ENCODE peak calls at places on chromosomes 4 and X, in four cellular contexts. J is IMR-90, B is HepG2, K is GM12878. R is an unnamed sample.
A peak's percentile ranks its signal among the peaks of the same experiment; 100 is the strongest.

GRCh38 chr4:148397006-148397673 is 45.1 kb downstream of the NR3C2 start:
- DNase-seq in J (no peak), B (no peak), K (no peak), R (no peak)

GRCh38 chr4:1416051-1416947 is 10.1 kb upstream of the NKX1-1 start:
- DNase-seq in B (no peak), K (no peak), J (no peak), R (no peak)

GRCh38 chrX:104668550-104668949 is 102.6 kb downstream of the IL1RAPL2 start:
- DNase-seq in J (peak; percentile 1), K (no peak), B (no peak), R (peak; percentile 0)

GRCh38 chr4:170400346-170400745 is 310.6 kb upstream of the AADAT start:
- DNase-seq in J (no peak), B (no peak), K (no peak), R (no peak)

GRCh38 chr4:94571301-94571700 is 119.6 kb downstream of the PDLIM5 start:
- DNase-seq in K (no peak), B (no peak), J (no peak), R (no peak)

GRCh38 chr4:153792007-153792892 is 3.4 kb upstream of the SFRP2 start:
- DNase-seq in J (no peak), K (no peak), B (no peak), R (peak; percentile 5)

GRCh38 chr4:2478220-2478619 is 9.3 kb downstream of the RNF4 start:
- DNase-seq in B (no peak), J (no peak), K (no peak), R (no peak)

GRCh38 chrX:69546417-69546816 is 42.3 kb downstream of the NALF2 start:
- DNase-seq in K (no peak), J (no peak), B (peak; percentile 23), R (no peak)

GRCh38 chrX:25004485-25005032 is 11.2 kb downstream of the ARX start:
- DNase-seq in K (no peak), B (no peak), J (no peak), R (no peak)

GRCh38 chrX:10011261-10011931 is 44.2 kb downstream of the CLDN34 start:
- DNase-seq in J (peak; percentile 29), K (peak; percentile 48), B (no peak), R (no peak)

GRCh38 chr4:36394352-36394903 is 113.0 kb downstream of the DTHD1 start:
- DNase-seq in K (peak; percentile 20), J (no peak), B (peak; percentile 5), R (no peak)

GRCh38 chr4:77801260-77801608 is 17.9 kb downstream of the CNOT6L start:
- DNase-seq in K (no peak), B (no peak), J (no peak), R (no peak)

GRCh38 chr4:2290974-2291704 is 29.2 kb upstream of the MXD4 start:
- DNase-seq in K (no peak), J (no peak), B (no peak), R (no peak)

GRCh38 chr4:75432683-75433082 is 81.5 kb downstream of the RCHY1 start:
- DNase-seq in K (no peak), J (peak; percentile 7), B (peak; percentile 46), R (peak; percentile 16)

GRCh38 chrX:41301438-41301824 is 32.5 kb upstream of the DDX3X start:
- DNase-seq in K (no peak), B (no peak), J (no peak), R (no peak)

GRCh38 chr4:184648220-184649025 is 824 bp downstream of the CASP3 start:
- DNase-seq in J (peak; percentile 33), B (peak; percentile 34), K (no peak), R (peak; percentile 21)

GRCh38 chr4:123672987-123673386 is 276.4 kb downstream of the SPRY1 start:
- DNase-seq in B (no peak), K (no peak), J (peak; percentile 69), R (no peak)

GRCh38 chr4:173504181-173504503 is 25.9 kb downstream of the HAND2 start:
- DNase-seq in J (no peak), K (no peak), B (no peak), R (no peak)

GRCh38 chr4:73723029-73723428 is 17.3 kb upstream of the CXCL8 start:
- DNase-seq in K (no peak), B (no peak), J (no peak), R (no peak)

GRCh38 chrX:84155938-84156337 is 32.1 kb downstream of the RPS6KA6 start:
- DNase-seq in K (no peak), J (peak; percentile 35), B (no peak), R (no peak)
- TF ChIP-seq BHLHE40 in K (no peak), J (no peak), B (no peak), R (no peak)

GRCh38 chr4:84231539-84232055 is 267.5 kb downstream of the NKX6-1 start:
- DNase-seq in B (no peak), K (no peak), J (no peak), R (no peak)
- TF ChIP-seq RFX5 in B (no peak), K (no peak), J (no peak), R (no peak)

GRCh38 chr4:88333741-88334405 is 44.8 kb upstream of the HERC6 start:
- DNase-seq in J (peak; percentile 15), K (no peak), B (no peak), R (no peak)
- TF ChIP-seq BHLHE40 in J (no peak), K (no peak), B (no peak), R (no peak)

DNA sequence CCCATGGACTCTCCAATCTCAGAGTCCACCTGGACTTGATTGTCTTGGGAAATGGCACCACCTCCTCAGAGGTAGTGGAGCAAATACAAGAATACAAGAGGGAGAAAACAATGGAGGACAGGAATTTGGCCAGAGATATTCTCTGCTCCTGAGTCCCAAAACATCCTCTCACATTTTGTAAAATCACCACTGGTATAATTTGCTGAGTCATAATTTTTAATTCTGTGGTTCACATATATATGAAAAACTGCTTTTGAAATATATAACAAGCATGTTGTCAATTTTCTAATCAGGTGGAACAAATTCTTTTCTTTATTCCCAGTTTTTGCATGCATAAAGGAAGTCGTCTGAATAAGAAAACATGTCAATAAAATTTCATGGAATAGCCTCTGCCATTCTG is 356.1 kb downstream of the AFF2 start:
- DNase-seq in B (no peak), K (no peak), J (no peak), R (no peak)
- TF ChIP-seq RFX5 in B (no peak), K (no peak), J (no peak), R (no peak)

DNA sequence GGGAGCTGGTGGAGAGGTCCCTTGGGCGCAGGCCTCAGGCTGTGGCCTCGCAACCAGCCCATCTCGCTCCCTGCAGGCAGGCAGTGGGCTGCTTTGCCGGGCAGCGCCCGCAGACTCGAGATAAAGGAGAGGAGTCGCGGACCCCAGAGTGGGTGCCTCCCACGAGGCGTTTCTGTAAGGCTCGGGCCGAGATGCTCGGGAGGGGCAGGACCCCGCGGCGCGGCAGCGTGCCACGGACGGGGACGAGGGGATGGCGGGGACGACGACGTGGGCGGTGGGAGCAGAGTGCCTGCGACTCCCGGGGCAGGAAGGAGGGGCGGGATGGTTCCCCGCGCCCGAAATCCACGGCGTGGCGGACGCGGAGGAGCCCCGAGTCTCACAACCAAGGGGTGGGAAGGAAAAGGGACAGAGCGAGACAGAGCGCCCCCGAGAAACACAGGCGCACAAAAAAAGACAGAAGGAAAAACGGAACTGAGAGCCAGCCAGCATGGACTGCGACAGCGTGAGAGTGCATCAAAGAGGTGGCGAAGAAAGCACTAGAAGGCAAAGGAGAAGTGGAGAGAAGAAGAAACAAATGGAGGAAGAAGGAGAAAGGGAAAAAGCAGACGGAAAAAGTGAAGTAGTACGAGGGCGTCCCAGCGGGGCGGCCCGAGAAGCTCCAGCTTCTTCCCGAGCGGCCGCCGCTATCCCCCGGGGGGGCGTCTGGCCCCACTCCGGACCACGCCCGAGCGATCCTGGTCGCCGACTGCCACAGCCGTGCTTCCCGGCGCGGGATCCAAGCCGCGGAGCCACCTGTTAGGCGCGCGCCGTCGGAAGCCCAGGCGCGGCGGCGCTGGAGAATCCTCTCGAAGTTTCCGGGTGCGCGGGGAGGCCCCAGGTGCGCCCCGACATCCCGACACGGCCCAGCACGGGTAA is 1.5 kb downstream of the BEND4 start:
- DNase-seq in B (no peak), J (no peak), K (no peak), R (no peak)
- TF ChIP-seq BHLHE40 in B (no peak), J (no peak), K (no peak), R (no peak)

GRCh38 chr4:31307026-31307425 is 586.9 kb downstream of the PCDH7 start:
- DNase-seq in B (no peak), K (no peak), J (no peak), R (no peak)
- TF ChIP-seq RFX5 in B (no peak), K (no peak), J (no peak), R (no peak)

DNA sequence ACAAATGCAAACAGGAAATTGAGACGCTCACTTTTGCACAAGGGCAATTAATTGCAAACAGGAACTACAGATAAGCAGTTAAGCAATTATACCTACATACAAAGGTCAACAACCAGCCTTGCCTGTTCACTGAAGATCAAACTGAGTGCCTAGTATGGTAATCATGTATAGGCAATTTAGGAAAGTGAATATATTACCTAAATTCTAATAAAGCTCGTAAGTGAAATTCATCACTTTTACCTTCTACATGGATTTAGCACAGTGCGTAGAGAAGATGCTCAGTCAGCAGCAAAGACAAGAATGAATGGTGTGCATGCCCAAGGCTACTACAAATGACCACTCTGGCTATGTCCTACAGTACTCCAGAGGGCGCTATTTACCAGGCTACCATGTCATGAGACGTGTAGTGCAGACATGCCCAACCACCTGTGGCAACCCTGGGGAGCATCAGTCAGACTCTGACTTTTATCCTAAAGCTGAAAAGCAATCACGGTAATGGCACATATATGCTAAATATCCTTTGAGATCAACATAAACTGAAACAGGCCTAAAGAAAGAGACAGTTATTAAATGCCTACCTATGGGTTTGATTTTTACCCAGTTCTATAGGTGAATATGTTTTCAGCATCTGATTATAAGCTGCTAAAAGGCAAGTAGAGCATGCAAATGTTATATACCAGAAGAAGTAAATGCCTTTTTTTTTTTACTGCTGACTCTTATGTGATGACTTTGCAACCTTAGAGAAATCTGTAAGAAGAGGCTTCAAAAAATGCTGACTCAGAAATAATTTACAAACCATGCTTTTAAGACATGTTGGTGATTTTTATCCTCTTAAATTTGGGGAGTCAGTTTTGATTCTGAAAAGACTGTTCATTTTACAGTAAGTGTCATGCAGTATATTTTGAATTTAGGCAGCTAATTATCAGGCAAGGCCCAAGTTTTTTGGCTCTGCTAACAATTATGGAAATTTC is 178.0 kb downstream of the PPP3CA start:
- DNase-seq in K (peak; percentile 47), J (peak; percentile 65), B (peak; percentile 83), R (peak; percentile 85)
- TF ChIP-seq BHLHE40 in K (no peak), J (no peak), B (no peak), R (no peak)